ENCODE peak calls at places on chromosome 12, in eight cellular contexts. Z is ovary; C is dorsolateral prefrontal cortex; X is tibial artery; T is transverse colon; M is CD4-positive, CD25-positive, alpha-beta regulatory T cell; S is gastrocnemius medialis; N is cardiac muscle cell. J is an unnamed sample.

GRCh38 chr12:69502342-69503081 is 32.3 kb downstream of the FRS2 start:
- DNase-seq in Z (no peak), C (no peak), X (no peak), T (no peak), M (no peak), S (no peak), N (peak; percentile 46), J (no peak)

GRCh38 chr12:95321516-95322246 is 104.1 kb downstream of the VEZT start:
- DNase-seq in Z (no peak), C (no peak), X (no peak), T (no peak), M (no peak), S (no peak), N (no peak), J (no peak)

GRCh38 chr12:113369391-113369790 is 11.0 kb downstream of the PLBD2 start:
- DNase-seq in Z (no peak), C (no peak), X (no peak), T (no peak), M (no peak), S (no peak), N (no peak), J (no peak)

GRCh38 chr12:6494968-6495367 is 1.1 kb downstream of the NCAPD2 start:
- DNase-seq in Z (no peak), C (no peak), X (no peak), T (no peak), M (no peak), S (no peak), N (no peak), J (no peak)

GRCh38 chr12:65511927-65512326 is 233.4 kb downstream of the MSRB3 start:
- DNase-seq in Z (no peak), C (no peak), X (no peak), T (no peak), M (no peak), S (no peak), N (no peak), J (no peak)

GRCh38 chr12:84891106-84891838 is 21.3 kb downstream of the SLC6A15 start:
- DNase-seq in Z (no peak), C (no peak), X (no peak), T (no peak), M (no peak), S (no peak), N (peak; percentile 14), J (no peak)

GRCh38 chr12:122106891-122107660 is 28.5 kb downstream of the MLXIP start:
- DNase-seq in Z (no peak), C (no peak), X (no peak), T (peak; percentile 81), M (no peak), S (peak; percentile 51), N (peak; percentile 43), J (no peak)

GRCh38 chr12:18320036-18320617 is 58.8 kb downstream of the PIK3C2G start:
- DNase-seq in Z (no peak), C (no peak), X (no peak), T (no peak), M (no peak), S (no peak), N (peak; percentile 86), J (no peak)

GRCh38 chr12:104216461-104217058 is 981 bp downstream of the TXNRD1 start:
- DNase-seq in Z (no peak), C (no peak), X (no peak), T (no peak), M (no peak), S (no peak), N (no peak), J (no peak)

GRCh38 chr12:21941522-21942376 is 523 bp upstream of the ABCC9 start:
- DNase-seq in Z (peak; percentile 76), C (no peak), X (peak; percentile 77), T (peak; percentile 45), M (no peak), S (peak; percentile 53), N (peak; percentile 58), J (no peak)

GRCh38 chr12:48883305-48884171 is 17.9 kb upstream of the RND1 start:
- DNase-seq in Z (no peak), C (no peak), X (no peak), T (no peak), M (no peak), S (no peak), N (peak; percentile 54), J (no peak)

GRCh38 chr12:93060666-93061413 is 131.7 kb upstream of the EEA1 start:
- DNase-seq in Z (peak; percentile 69), C (no peak), X (no peak), T (no peak), M (no peak), S (no peak), N (peak; percentile 80), J (no peak)

GRCh38 chr12:101957251-101957650 is 79.9 kb downstream of the DRAM1 start:
- DNase-seq in Z (no peak), C (no peak), X (no peak), T (no peak), M (no peak), S (no peak), N (no peak), J (no peak)

GRCh38 chr12:12806784-12807516 is 6.2 kb upstream of the DDX47 start:
- DNase-seq in Z (no peak), C (no peak), X (no peak), T (no peak), M (no peak), S (no peak), N (no peak), J (no peak)

GRCh38 chr12:12803186-12803585 is 10.0 kb upstream of the DDX47 start:
- DNase-seq in Z (no peak), C (no peak), X (peak; percentile 76), T (peak; percentile 85), M (peak; percentile 33), S (peak; percentile 35), N (peak; percentile 60), J (no peak)

GRCh38 chr12:12801649-12802048 is 11.5 kb upstream of the DDX47 start:
- DNase-seq in Z (no peak), C (no peak), X (no peak), T (no peak), M (no peak), S (no peak), N (no peak), J (no peak)

GRCh38 chr12:12804011-12804410 is 9.1 kb upstream of the DDX47 start:
- DNase-seq in Z (no peak), C (no peak), X (no peak), T (no peak), M (no peak), S (no peak), N (no peak), J (no peak)

GRCh38 chr12:12804432-12804886 is 8.7 kb upstream of the DDX47 start:
- DNase-seq in Z (no peak), C (no peak), X (no peak), T (no peak), M (no peak), S (no peak), N (no peak), J (no peak)
- H3K27ac ChIP-seq in Z (no peak overlapping the region), C (no peak overlapping the region), X (no peak overlapping the region), T (peak overlapping the region; percentile 67), M (peak overlapping the region; percentile 17), S (no peak overlapping the region), N (no peak overlapping the region), J (no peak overlapping the region)

GRCh38 chr12:68012712-68013111 is 23.5 kb downstream of the IFNG-AS1 start:
- DNase-seq in Z (no peak), C (no peak), X (no peak), T (no peak), M (no peak), S (no peak), N (no peak), J (no peak)
- H3K27ac ChIP-seq in Z (no peak overlapping the region), C (no peak overlapping the region), X (no peak overlapping the region), T (no peak overlapping the region), M (no peak overlapping the region), S (no peak overlapping the region), N (no peak overlapping the region), J (no peak overlapping the region)

GRCh38 chr12:96343347-96343954 is 56.8 kb downstream of the CDK17 start:
- DNase-seq in Z (no peak), C (no peak), X (no peak), T (no peak), M (no peak), S (no peak), N (peak; percentile 55), J (no peak)

GRCh38 chr12:96334502-96334901 is 65.7 kb downstream of the CDK17 start:
- DNase-seq in Z (no peak), C (no peak), X (no peak), T (no peak), M (no peak), S (no peak), N (no peak), J (no peak)

GRCh38 chr12:96335270-96335669 is 65.0 kb downstream of the CDK17 start:
- DNase-seq in Z (no peak), C (no peak), X (no peak), T (no peak), M (no peak), S (no peak), N (no peak), J (no peak)

GRCh38 chr12:96336489-96336888 is 63.8 kb downstream of the CDK17 start:
- DNase-seq in Z (no peak), C (no peak), X (no peak), T (no peak), M (no peak), S (no peak), N (no peak), J (no peak)

DNA sequence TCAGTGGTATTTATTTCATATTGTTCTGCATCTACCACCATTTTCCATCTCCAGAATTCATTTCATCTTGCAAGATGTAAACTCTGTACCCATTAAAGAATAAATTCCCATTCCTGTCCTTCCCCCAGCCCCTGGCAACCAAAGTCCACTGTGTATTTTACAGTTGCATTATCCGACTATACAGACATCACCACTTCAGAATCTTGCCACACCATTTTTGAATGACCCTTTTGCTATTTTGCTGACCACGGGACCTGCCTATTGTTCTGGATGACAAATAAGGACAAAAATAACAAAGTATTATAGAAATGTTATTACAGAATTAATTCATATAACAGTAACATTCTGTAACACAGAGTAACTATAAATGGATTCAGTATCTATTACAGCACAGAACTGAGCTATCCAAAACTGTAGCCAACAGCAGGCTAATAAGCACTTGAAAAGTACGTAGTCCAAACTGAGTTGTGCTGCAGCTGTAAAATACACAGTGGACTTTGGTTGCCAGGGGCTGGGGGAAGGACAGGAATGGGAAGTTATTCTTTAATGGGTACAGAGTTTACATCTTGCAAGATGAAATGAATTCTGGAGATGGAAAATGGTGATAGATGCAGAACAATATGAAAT is 61.3 kb downstream of the CDK17 start:
- DNase-seq in Z (no peak), C (no peak), X (no peak), T (no peak), M (no peak), S (no peak), N (no peak), J (no peak)
- H3K27ac ChIP-seq in Z (no peak overlapping the region), C (peak overlapping the region; percentile 26), X (no peak overlapping the region), T (no peak overlapping the region), M (no peak overlapping the region), S (peak overlapping the region; percentile 25), N (no peak overlapping the region), J (no peak overlapping the region)

DNA sequence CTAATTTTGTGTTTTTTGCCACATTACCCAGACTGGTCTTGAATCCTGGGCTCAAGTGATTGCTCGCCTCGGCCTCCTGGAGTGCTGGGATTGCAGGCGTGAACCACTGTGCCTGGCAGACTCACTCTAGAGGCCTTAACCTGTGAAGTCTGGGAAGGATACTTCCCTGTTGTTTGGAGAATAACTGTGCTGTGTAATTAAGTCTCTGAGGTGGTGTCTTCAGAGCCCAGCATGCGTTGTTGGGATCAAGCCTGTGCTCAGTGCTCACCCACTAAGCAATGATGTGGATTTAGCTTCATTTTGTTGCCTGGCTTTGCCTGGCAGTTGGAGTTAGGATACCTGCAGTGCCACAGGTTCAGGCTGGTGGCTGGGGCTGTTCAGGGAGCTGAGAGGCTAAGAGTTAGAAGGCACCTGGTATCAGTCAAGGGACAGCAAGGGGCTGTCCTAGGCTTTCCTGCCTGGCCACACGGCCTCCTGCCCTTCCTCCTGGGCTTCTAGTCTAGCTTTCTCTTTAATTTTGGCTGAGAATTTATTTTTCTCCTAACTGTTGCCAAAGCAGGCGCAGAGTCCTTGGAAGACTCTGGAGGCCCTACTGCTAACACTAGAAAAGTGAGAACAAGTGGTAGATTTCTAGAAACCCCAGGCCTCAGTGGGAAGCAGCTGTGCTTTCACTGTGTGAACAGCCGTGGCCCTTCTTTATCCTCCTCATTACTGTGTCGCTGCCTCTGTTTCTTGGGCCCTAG is 38.5 kb downstream of the EP400 start:
- DNase-seq in Z (no peak), C (no peak), X (no peak), T (no peak), M (no peak), S (no peak), N (no peak), J (no peak)
- H3K27ac ChIP-seq in Z (no peak overlapping the region), C (no peak overlapping the region), X (no peak overlapping the region), T (no peak overlapping the region), M (no peak overlapping the region), S (no peak overlapping the region), N (no peak overlapping the region), J (no peak overlapping the region)